ENCODE peak calls at places on chromosomes 1 and 21, in six cellular contexts. A is A549, H is T47D, L is IMR-90, T is bronchial epithelial cell, F is Kasumi-1. Z is an unnamed sample.

GRCh38 chr1:227225715-227226346 is 92.5 kb downstream of the CDC42BPA start:
- DNase-seq in F (peak), T (peak), L (peak), A (no peak), H (no peak), Z (peak)

GRCh38 chr1:240241278-240241677 is 149.6 kb downstream of the FMN2 start:
- DNase-seq in T (no peak), F (no peak), A (no peak), L (no peak), H (no peak), Z (no peak)

GRCh38 chr1:16020325-16020724 is 1.5 kb upstream of the CLCNKA start:
- DNase-seq in F (no peak), L (no peak), T (no peak), A (no peak), H (no peak), Z (no peak)

GRCh38 chr21:27300770-27301169 is 333.9 kb upstream of the ADAMTS5 start:
- DNase-seq in F (no peak), H (no peak), T (no peak), A (no peak), L (peak), Z (no peak)

GRCh38 chr1:89587728-89588127 is 45.2 kb upstream of the LRRC8C start:
- DNase-seq in F (no peak), L (no peak), T (no peak), A (no peak), H (no peak), Z (no peak)

GRCh38 chr21:42340187-42340586 is 10.6 kb downstream of the TFF2 start:
- DNase-seq in T (no peak), F (no peak), L (no peak), A (no peak), H (no peak), Z (no peak)

GRCh38 chr21:39867198-39867650 is at the start of gene PCP4:
- DNase-seq in A (peak), H (peak), T (peak), L (no peak), F (peak), Z (peak)

GRCh38 chr1:31727195-31727594 is 23.4 kb upstream of the COL16A1 start:
- DNase-seq in F (no peak), A (no peak), H (no peak), L (no peak), T (no peak), Z (no peak)

GRCh38 chr1:52651904-52652303 is 18.9 kb downstream of the SHISAL2A start:
- DNase-seq in H (no peak), F (no peak), L (no peak), A (no peak), T (no peak), Z (no peak)

GRCh38 chr1:155125946-155126493 is 1.7 kb upstream of the EFNA1 start:
- DNase-seq in T (no peak), A (no peak), L (no peak), F (no peak), H (peak), Z (no peak)

GRCh38 chr1:91015794-91016550 is 5.9 kb downstream of the ZNF644 start:
- DNase-seq in F (no peak), A (no peak), H (peak), T (peak), L (peak), Z (no peak)

GRCh38 chr1:35788139-35788538 is 18.4 kb upstream of the CLSPN start:
- DNase-seq in T (no peak), L (no peak), H (no peak), A (no peak), F (no peak), Z (no peak)

GRCh38 chr1:233279971-233280370 is 15.6 kb downstream of the PCNX2 start:
- DNase-seq in T (no peak), F (no peak), L (no peak), A (no peak), H (no peak), Z (no peak)

GRCh38 chr1:21655748-21656147 is 13.4 kb downstream of the RAP1GAP start:
- DNase-seq in T (peak), F (peak), H (peak), A (peak), L (no peak), Z (no peak)

GRCh38 chr1:74673351-74674111 is at the start of gene ERICH3:
- DNase-seq in F (no peak), A (no peak), T (peak), L (no peak), H (no peak), Z (no peak)

GRCh38 chr21:37712204-37712934 is 203.9 kb downstream of the KCNJ6 start:
- DNase-seq in F (peak), L (peak), T (peak), H (peak), A (peak), Z (peak)

GRCh38 chr1:116661633-116662032 is 5.9 kb downstream of the IGSF3 start:
- DNase-seq in F (no peak), A (no peak), H (no peak), T (no peak), L (no peak), Z (no peak)

GRCh38 chr1:89176971-89177370 is 1.2 kb upstream of the GBP7 start:
- DNase-seq in A (no peak), H (no peak), F (no peak), T (no peak), L (no peak), Z (no peak)

GRCh38 chr1:79811173-79811572 is 804.6 kb upstream of the ADGRL4 start:
- DNase-seq in H (no peak), T (peak), L (peak), F (no peak), A (no peak), Z (no peak)

GRCh38 chr1:152189657-152190442 is 30.8 kb upstream of the RPTN start:
- DNase-seq in F (peak), A (peak), H (peak), L (peak), T (peak), Z (peak)

GRCh38 chr1:64072089-64072835 is 131.2 kb upstream of the UBE2U start:
- DNase-seq in T (peak), H (no peak), L (peak), F (no peak), A (no peak), Z (no peak)

GRCh38 chr1:91864017-91864700 is 21.8 kb downstream of the TGFBR3 start:
- DNase-seq in T (peak), A (no peak), L (peak), H (no peak), F (peak), Z (peak)

GRCh38 chr1:54888080-54888733 is 1.2 kb upstream of the DHCR24 start:
- DNase-seq in F (no peak), T (peak), L (no peak), H (peak), A (no peak), Z (no peak)

GRCh38 chr1:7267493-7267892 is 482.2 kb downstream of the CAMTA1 start:
- DNase-seq in A (no peak), H (no peak), L (peak), T (peak), F (no peak), Z (no peak)

GRCh38 chr1:228417471-228418203 is 976 bp upstream of the TRIM17 start:
- DNase-seq in A (no peak), L (no peak), F (no peak), T (peak), H (peak), Z (no peak)

GRCh38 chr1:112507336-112507735 is 1.4 kb upstream of the WNT2B start:
- DNase-seq in F (no peak), A (no peak), L (no peak), H (no peak), T (no peak), Z (no peak)

GRCh38 chr1:222732216-222733159 is 4.5 kb upstream of the FAM177B start:
- DNase-seq in F (no peak), H (no peak), T (no peak), L (no peak), A (no peak), Z (peak)

GRCh38 chr1:201396859-201397464 is 2.2 kb downstream of the LAD1 start:
- DNase-seq in A (peak), T (peak), L (no peak), F (no peak), H (peak), Z (no peak)

GRCh38 chr1:1391225-1391624 is 7.9 kb downstream of the CCNL2 start:
- DNase-seq in F (no peak), H (no peak), T (no peak), A (no peak), L (no peak), Z (no peak)

GRCh38 chr1:47755368-47755990 is 241.7 kb downstream of the TRABD2B start:
- DNase-seq in H (peak), F (no peak), A (peak), L (no peak), T (peak), Z (peak)

GRCh38 chr1:100539836-100540536 is 2.0 kb downstream of the GPR88 start:
- DNase-seq in T (no peak), H (no peak), F (peak), A (no peak), L (peak), Z (peak)

Z was measured in NB4.